ENCODE peak calls at places on chromosomes 12 and 14, in five cellular contexts. B, J, D, M and U are unnamed samples.
A peak's percentile ranks its signal among the peaks of the same experiment; 100 is the strongest.

GRCh38 chr14:34453226-34453625 is 8.8 kb downstream of the SPTSSA start:
- DNase-seq in J (no peak), B (peak; percentile 78), D (no peak), M (no peak), U (no peak)

GRCh38 chr12:5318874-5319273 is 113.0 kb upstream of the NTF3 start:
- DNase-seq in B (no peak), J (no peak), M (no peak), D (no peak), U (no peak)

GRCh38 chr12:89236748-89237428 is 115.4 kb downstream of the DUSP6 start:
- DNase-seq in M (no peak), D (no peak), J (no peak), B (no peak), U (no peak)

GRCh38 chr14:96083667-96084320 is 44.6 kb downstream of the C14orf132 start:
- DNase-seq in B (peak; percentile 79), D (no peak), M (no peak), J (no peak), U (no peak)

GRCh38 chr12:79522237-79522636 is 168.5 kb downstream of the PAWR start:
- DNase-seq in J (no peak), B (peak; percentile 78), M (no peak), D (no peak), U (no peak)

GRCh38 chr12:1619599-1619998 is 9.4 kb upstream of the WNT5B start:
- DNase-seq in B (no peak), M (no peak), J (no peak), D (no peak), U (no peak)

GRCh38 chr14:70097576-70098256 is 91.0 kb downstream of the SLC8A3 start:
- DNase-seq in B (peak; percentile 59), M (no peak), J (no peak), D (no peak), U (no peak)

GRCh38 chr12:53803703-53804102 is 51.9 kb upstream of the CISTR start:
- DNase-seq in M (no peak), D (no peak), B (no peak), J (no peak), U (no peak)

GRCh38 chr12:20527396-20528154 is 159.2 kb downstream of the PDE3A start:
- DNase-seq in M (no peak), D (no peak), B (no peak), J (no peak), U (peak; percentile 68)

GRCh38 chr12:132840536-132840935 is 11.9 kb upstream of the GOLGA3 start:
- DNase-seq in B (no peak), D (no peak), J (no peak), M (no peak), U (no peak)